ENCODE peak calls at places on chromosomes 7 and 10, in five cellular contexts. J, P, I, N and O are unnamed samples. For H3K27me3, the result is how much of the 10 kb centered on the place peaks cover.

GRCh38 chr7:31741852-31742251 is 54.8 kb downstream of the PPP1R17 start:
- DNase-seq in J (no peak), P (no peak), I (no peak), N (no peak), O (no peak)

GRCh38 chr7:7843972-7844371 is 124.6 kb upstream of the GLCCI1 start:
- DNase-seq in J (no peak), P (peak), I (no peak), N (no peak), O (no peak)

GRCh38 chr7:75762350-75762917 is 9.6 kb downstream of the CCL26 start:
- DNase-seq in J (no peak), P (peak), I (peak), N (peak), O (no peak)

GRCh38 chr7:151539055-151539714 is 19.5 kb upstream of the RHEB start:
- DNase-seq in J (peak), P (no peak), I (peak), N (peak), O (peak)

GRCh38 chr7:47581821-47582747 is at the start of gene TNS3:
- DNase-seq in J (peak), P (peak), I (peak), N (no peak), O (no peak)

GRCh38 chr10:84820121-84820520 is 491.7 kb downstream of the CCSER2 start:
- DNase-seq in J (no peak), P (peak), I (no peak), N (no peak), O (no peak)

GRCh38 chr7:115477193-115477651 is 553.3 kb downstream of the TFEC start:
- DNase-seq in J (peak), P (peak), I (peak), N (no peak), O (no peak)

GRCh38 chr7:72183835-72184234 is 228.3 kb downstream of the CALN1 start:
- DNase-seq in J (no peak), P (peak), I (peak), N (no peak), O (no peak)

GRCh38 chr7:56091591-56091990 is 1.2 kb downstream of the PHKG1 start:
- DNase-seq in J (peak), P (peak), I (no peak), N (no peak), O (peak)

GRCh38 chr7:106190589-106191330 is 78.6 kb upstream of the SYPL1 start:
- DNase-seq in J (no peak), P (no peak), I (no peak), N (no peak), O (no peak)

GRCh38 chr7:74480861-74481417 is 27.2 kb downstream of the GTF2IRD1 start:
- DNase-seq in J (peak), P (peak), I (no peak), N (peak), O (peak)

GRCh38 chr7:56291-56913 is 136.0 kb upstream of the FAM20C start:
- DNase-seq in J (peak), P (no peak), I (no peak), N (no peak), O (peak)

GRCh38 chr10:89837173-89838001 is 136.0 kb downstream of the KIF20B start:
- DNase-seq in J (peak), P (peak), I (peak), N (no peak), O (no peak)

GRCh38 chr7:98913026-98913425 is 34.7 kb downstream of the TRRAP start:
- DNase-seq in J (no peak), P (no peak), I (no peak), N (no peak), O (no peak)

GRCh38 chr7:74334026-74334425 is 44.8 kb downstream of the CLIP2 start:
- DNase-seq in J (no peak), P (peak), I (no peak), N (peak), O (no peak)

GRCh38 chr7:29779017-29779416 is 27.3 kb upstream of the WIPF3 start:
- DNase-seq in J (no peak), P (no peak), I (no peak), N (no peak), O (no peak)

GRCh38 chr7:44325181-44325671 is at the start of gene CAMK2B:
- DNase-seq in J (no peak), P (peak), I (peak), N (no peak), O (no peak)

GRCh38 chr10:125991009-125991788 is 94.8 kb downstream of the FANK1 start:
- DNase-seq in J (no peak), P (no peak), I (no peak), N (no peak), O (no peak)

GRCh38 chr10:49111320-49111698 is 4.0 kb downstream of the VSTM4 start:
- DNase-seq in J (no peak), P (no peak), I (no peak), N (no peak), O (no peak)

GRCh38 chr7:154765118-154765517 is 237.8 kb downstream of the PAXIP1 start:
- DNase-seq in J (no peak), P (no peak), I (no peak), N (no peak), O (no peak)

GRCh38 chr7:131431289-131431688 is 103.6 kb downstream of the MKLN1 start:
- DNase-seq in J (peak), P (peak), I (no peak), N (peak), O (peak)

GRCh38 chr7:24341677-24342076 is 57.7 kb downstream of the NPY start:
- DNase-seq in J (no peak), P (peak), I (peak), N (no peak), O (no peak)

GRCh38 chr7:40977533-40977932 is 725.4 kb downstream of the INHBA start:
- DNase-seq in J (no peak), P (no peak), I (no peak), N (no peak), O (no peak)

GRCh38 chr10:124043310-124044142 is 49.9 kb downstream of the CHST15 start:
- DNase-seq in J (no peak), P (no peak), I (no peak), N (no peak), O (peak)

GRCh38 chr10:128160335-128160734 is 34.1 kb upstream of the MKI67 start:
- DNase-seq in J (no peak), P (no peak), I (no peak), N (no peak), O (no peak)

GRCh38 chr10:47012214-47012613 is 101.0 kb downstream of the PTPN20 start:
- DNase-seq in J (no peak), P (peak), I (no peak), N (no peak), O (no peak)

GRCh38 chr10:119325131-119325530 is 117.8 kb downstream of the GRK5 start:
- DNase-seq in J (no peak), P (no peak), I (no peak), N (no peak), O (no peak)

GRCh38 chr10:18886102-18886501 is 162.5 kb upstream of the MALRD1 start:
- DNase-seq in J (no peak), P (no peak), I (no peak), N (no peak), O (no peak)

GRCh38 chr10:50279489-50279888 is 28.2 kb upstream of the ASAH2 start:
- DNase-seq in J (no peak), P (no peak), I (peak), N (no peak), O (no peak)

GRCh38 chr10:71082930-71083329 is 129.4 kb upstream of the UNC5B start:
- DNase-seq in J (no peak), P (no peak), I (no peak), N (no peak), O (no peak)

GRCh38 chr7:805261-805660 is 27.0 kb upstream of the SUN1 start:
- DNase-seq in J (peak), P (peak), I (no peak), N (no peak), O (no peak)

GRCh38 chr10:119120413-119120867 is 16.5 kb downstream of the DENND10 start:
- DNase-seq in J (no peak), P (peak), I (no peak), N (no peak), O (no peak)

GRCh38 chr7:110373514-110374258 is 717.2 kb upstream of the LRRN3 start:
- DNase-seq in J (no peak), P (no peak), I (no peak), N (no peak), O (no peak)

GRCh38 chr7:2521952-2522591 is 2.5 kb downstream of the LFNG start:
- DNase-seq in J (peak), P (peak), I (no peak), N (no peak), O (no peak)

GRCh38 chr10:19169684-19170083 is 121.1 kb downstream of the MALRD1 start:
- DNase-seq in J (no peak), P (peak), I (no peak), N (no peak), O (no peak)

GRCh38 chr10:93115661-93116383 is 42.1 kb downstream of the CYP26A1 start:
- DNase-seq in J (peak), P (peak), I (peak), N (peak), O (peak)

GRCh38 chr7:12805957-12806356 is 118.5 kb downstream of the ARL4A start:
- DNase-seq in J (no peak), P (no peak), I (no peak), N (no peak), O (no peak)

GRCh38 chr10:124387078-124387874 is 31.4 kb downstream of the OAT start:
- DNase-seq in J (no peak), P (no peak), I (peak), N (no peak), O (no peak)

DNA sequence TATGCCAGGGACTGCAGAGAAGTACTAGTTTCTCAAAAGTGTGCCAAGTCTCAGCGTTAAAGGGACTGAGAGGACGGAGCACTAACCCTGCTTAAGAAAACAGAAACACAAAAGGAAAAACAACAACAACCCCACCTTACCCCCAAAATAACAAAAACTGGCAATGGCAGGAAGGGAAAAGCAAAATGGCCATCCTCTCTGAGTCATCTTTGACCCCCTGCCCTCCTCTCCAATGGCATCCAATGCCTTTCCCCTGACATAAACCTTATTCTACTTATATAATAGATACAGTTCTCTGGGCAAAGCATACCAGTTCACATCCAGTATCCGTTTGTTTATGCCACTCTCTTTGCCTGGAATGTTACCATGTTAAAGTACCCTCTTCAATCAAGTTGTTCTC is 1.6 kb downstream of the POLR1F start:
- DNase-seq in J (no peak), P (peak), I (no peak), N (peak), O (no peak)
- H3K4me3 ChIP-seq in J (no peak), P (peak), I (peak), N (peak), O (no peak)

DNA sequence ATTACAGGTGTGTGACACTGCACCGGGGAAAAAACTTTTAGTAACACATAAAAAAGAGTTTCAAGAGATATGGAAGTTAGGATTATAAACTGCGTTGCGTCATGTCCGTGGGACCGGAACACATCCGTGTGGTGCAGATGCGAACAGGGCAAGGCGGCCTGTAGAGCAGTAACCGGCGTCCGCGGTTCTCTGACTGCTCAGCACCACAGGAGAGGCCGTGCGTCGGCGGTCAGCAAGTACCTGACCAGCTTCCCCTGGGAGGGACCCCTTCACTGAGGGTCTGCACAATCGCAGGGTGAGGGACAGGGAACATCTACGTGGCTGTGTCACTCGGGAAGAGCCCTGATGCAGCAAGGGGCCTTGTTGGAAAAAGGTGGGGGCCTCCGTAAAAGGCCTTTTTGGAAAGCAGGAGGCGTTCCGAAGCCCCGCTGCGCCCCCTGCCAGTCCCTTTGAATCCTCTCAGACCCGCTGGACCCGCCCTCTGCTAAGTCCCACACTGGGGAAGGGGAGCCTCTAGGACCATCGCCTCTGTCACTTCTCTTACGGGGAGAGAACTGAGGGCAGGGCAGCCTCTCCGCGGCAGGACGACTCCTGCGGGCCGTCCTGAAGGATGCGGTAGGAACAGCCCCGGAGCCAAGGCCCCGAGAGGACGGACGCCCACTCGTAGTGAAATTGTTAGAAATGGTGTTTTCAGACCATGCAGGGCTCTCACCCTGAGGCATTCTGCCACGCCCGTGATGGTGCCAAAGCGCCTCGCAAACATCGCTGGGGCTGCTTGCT is 771.6 kb upstream of the COBL start:
- DNase-seq in J (peak), P (no peak), I (peak), N (no peak), O (no peak)
- H3K27ac ChIP-seq in J (no peak), P (no peak), I (peak), N (no peak), O (no peak)

DNA sequence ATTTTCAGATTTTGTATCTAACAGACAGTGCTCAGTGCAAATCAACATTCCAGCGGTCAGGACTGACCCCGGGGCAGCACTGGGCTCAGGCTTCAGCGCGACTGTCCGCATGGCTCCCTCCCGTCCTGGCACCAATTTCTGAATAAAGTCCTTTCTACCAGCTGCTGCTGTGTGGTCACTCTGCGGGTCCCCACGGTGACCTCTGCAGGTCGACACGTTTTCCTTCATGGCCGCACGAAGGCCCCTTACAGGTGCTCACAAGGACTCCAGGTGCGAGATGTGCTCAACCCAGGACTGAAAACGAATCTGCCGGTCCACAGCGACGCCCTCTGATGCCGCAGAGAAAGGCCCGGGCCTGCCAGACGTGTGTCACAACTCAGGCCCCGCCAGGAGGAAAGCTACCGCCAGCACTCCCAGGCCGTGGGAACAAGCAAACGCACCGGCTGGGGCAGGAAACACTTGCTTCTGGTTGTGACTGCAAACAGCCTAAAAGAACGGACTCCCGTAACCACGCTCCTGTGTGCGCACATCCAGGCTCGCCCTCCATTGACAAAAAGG is 3.7 kb upstream of the UTF1 start:
- DNase-seq in J (no peak), P (peak), I (peak), N (no peak), O (no peak)
- H3K27me3 ChIP-seq in J (under half), P (under half), I (under half), N (under half), O (under half)

GRCh38 chr7:127348247-127348631 is 44.3 kb downstream of the ZNF800 start:
- DNase-seq in J (no peak), P (no peak), I (no peak), N (no peak), O (no peak)
- H3K4me3 ChIP-seq in J (peak), P (peak), I (peak), N (peak), O (peak)

DNA sequence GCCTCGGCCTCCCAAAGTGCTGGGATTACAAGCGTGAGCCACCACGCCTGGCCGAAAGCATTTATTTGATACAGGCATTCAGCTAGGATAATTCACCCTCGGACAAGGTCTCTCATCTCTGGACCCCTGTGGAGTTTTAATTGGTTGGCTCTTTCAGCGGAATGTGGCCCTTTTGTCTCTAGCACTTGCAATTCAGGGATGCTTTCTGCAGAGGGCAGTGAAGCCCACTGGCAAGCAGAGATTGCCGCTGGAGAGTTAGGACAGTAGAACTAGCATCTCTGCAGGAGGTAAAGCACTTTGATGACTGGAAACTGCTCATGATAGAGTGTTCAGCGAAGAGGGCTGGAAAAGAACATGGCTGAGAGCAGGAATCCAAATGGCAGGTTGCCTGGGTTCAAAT is 62.0 kb downstream of the SUFU start:
- DNase-seq in J (no peak), P (no peak), I (peak), N (no peak), O (no peak)
- H3K27ac ChIP-seq in J (no peak), P (no peak), I (no peak), N (no peak), O (no peak)

GRCh38 chr7:27094304-27095049 is 1.3 kb downstream of the HOXA1 start:
- DNase-seq in J (no peak), P (no peak), I (no peak), N (no peak), O (no peak)
- H3K27me3 ChIP-seq in J (under half), P (under half), I (half or more), N (half or more), O (half or more)

GRCh38 chr10:6200588-6201510 is 1.9 kb upstream of the PFKFB3 start:
- DNase-seq in J (peak), P (peak), I (peak), N (no peak), O (no peak)
- H3K4me3 ChIP-seq in J (peak), P (peak), I (peak), N (peak), O (peak)

DNA sequence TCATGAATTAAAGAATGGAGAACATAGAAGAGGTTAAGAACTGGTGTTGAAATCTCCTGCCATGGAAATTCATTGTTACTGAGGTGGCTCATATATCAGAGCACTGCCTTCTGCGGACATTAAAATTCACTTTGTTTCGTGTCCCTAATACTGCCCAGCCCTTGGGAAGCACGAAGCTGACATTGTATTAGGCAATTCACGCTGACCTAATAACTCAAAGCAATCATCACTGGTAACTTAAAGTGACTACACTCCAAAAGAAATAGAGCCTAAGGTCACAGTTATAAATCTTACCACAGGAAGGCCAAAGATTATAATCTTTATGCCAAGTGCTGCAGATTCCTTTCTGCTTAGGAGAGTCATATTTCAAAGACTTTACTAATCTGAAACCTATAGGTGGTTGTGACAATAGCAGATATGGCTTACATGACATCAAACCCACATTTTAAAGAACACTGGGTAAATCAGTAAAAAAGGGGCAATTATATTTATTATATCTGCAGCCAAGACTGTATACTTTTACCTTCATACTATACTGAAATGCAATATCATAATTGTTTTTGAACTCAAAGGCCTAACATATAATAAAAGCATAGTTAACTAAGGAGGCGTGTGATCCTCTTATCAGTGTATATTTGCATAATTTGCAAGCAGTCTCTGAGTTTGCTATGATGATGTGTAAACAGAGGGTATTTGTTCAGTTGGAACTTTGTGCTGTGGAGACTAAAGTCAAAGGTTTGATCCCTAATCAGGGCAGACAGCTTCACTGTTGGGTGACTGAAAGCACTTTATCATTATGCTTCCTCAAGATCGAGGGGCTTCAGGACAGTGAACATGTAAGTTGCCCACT is 51.9 kb upstream of the CAPZA2 start:
- DNase-seq in J (no peak), P (peak), I (no peak), N (no peak), O (no peak)
- H3K27ac ChIP-seq in J (no peak), P (peak), I (no peak), N (no peak), O (no peak)